ENCODE peak calls at places on chromosomes 2 and 18, in four cellular contexts. P is IMR-90; V is fibroblast of pulmonary artery; I is activated CD8-positive, alpha-beta memory T cell treated with anti-CD3 and anti-CD28 coated beads for 24 hours. M is an unnamed sample.

GRCh38 chr2:88828397-88829137 is 137.1 kb downstream of the RPIA start:
- DNase-seq in P (peak), V (peak), I (no peak), M (peak)

GRCh38 chr18:75896865-75897264 is 469.4 kb upstream of the SMIM21 start:
- DNase-seq in P (no peak), V (no peak), I (no peak), M (no peak)

GRCh38 chr2:32562906-32563305 is 64.9 kb upstream of the TTC27 start:
- DNase-seq in P (no peak), V (no peak), I (no peak), M (no peak)

GRCh38 chr2:104826016-104826415 is 27.9 kb upstream of the POU3F3 start:
- DNase-seq in P (no peak), V (no peak), I (no peak), M (no peak)

GRCh38 chr2:82344670-82345069 is 2040.1 kb upstream of the LRRTM1 start:
- DNase-seq in P (no peak), V (peak), I (no peak), M (no peak)

GRCh38 chr2:238129166-238130010 is 9.1 kb upstream of the KLHL30 start:
- DNase-seq in P (no peak), V (no peak), I (no peak), M (no peak)

GRCh38 chr2:231185050-231185725 is 13.2 kb upstream of the ARMC9 start:
- DNase-seq in P (no peak), V (peak), I (peak), M (no peak)

GRCh38 chr2:142581491-142581890 is 296.0 kb upstream of the KYNU start:
- DNase-seq in P (no peak), V (no peak), I (no peak), M (no peak)

GRCh38 chr2:65137197-65137780 is 7.4 kb upstream of the RAB1A start:
- DNase-seq in P (no peak), V (no peak), I (no peak), M (no peak)

GRCh38 chr2:106020821-106021316 is 173.2 kb downstream of the UXS1 start:
- DNase-seq in P (no peak), V (no peak), I (no peak), M (no peak)

GRCh38 chr2:147567131-147567530 is 277.7 kb upstream of the ACVR2A start:
- DNase-seq in P (peak), V (no peak), I (no peak), M (no peak)

GRCh38 chr18:11953113-11953512 is 28.2 kb upstream of the IMPA2 start:
- DNase-seq in P (peak), V (no peak), I (no peak), M (no peak)

GRCh38 chr18:70256184-70256583 is 32.7 kb upstream of the SOCS6 start:
- DNase-seq in P (no peak), V (no peak), I (no peak), M (no peak)

GRCh38 chr2:235500761-235501662 is 7.2 kb downstream of the AGAP1 start:
- DNase-seq in P (peak), V (peak), I (no peak), M (no peak)

GRCh38 chr2:171505374-171505773 is 16.9 kb upstream of the CYBRD1 start:
- DNase-seq in P (peak), V (peak), I (no peak), M (no peak)

GRCh38 chr2:31430439-31431165 is 16.1 kb upstream of the XDH start:
- DNase-seq in P (no peak), V (no peak), I (no peak), M (no peak)

GRCh38 chr2:233542507-233542906 is 24.1 kb downstream of the USP40 start:
- DNase-seq in P (peak), V (peak), I (no peak), M (no peak)

GRCh38 chr2:110852541-110853263 is 120.3 kb downstream of the ACOXL start:
- DNase-seq in P (no peak), V (no peak), I (peak), M (no peak)

GRCh38 chr2:32772623-32773221 is 144.9 kb downstream of the TTC27 start:
- DNase-seq in P (peak), V (peak), I (no peak), M (peak)

GRCh38 chr18:76351961-76352581 is 143.0 kb downstream of the ZNF516 start:
- DNase-seq in P (peak), V (peak), I (peak), M (no peak)

GRCh38 chr18:53421869-53422268 is 802.6 kb downstream of the MBD2 start:
- DNase-seq in P (no peak), V (no peak), I (no peak), M (no peak)